ENCODE peak calls at places on chromosomes 12 and 14, in four cellular contexts. S, W, Z and F are unnamed samples.
A peak's percentile ranks its signal among the peaks of the same experiment; 100 is the strongest.

GRCh38 chr12:39375206-39375808 is 67.6 kb downstream of the KIF21A start:
- DNase-seq in S (no peak), Z (no peak), W (no peak), F (no peak)

GRCh38 chr12:5665615-5666014 is 233.7 kb downstream of the NTF3 start:
- DNase-seq in Z (no peak), S (no peak), W (no peak), F (no peak)

GRCh38 chr12:121214171-121214777 is 4.3 kb downstream of the P2RX4 start:
- DNase-seq in S (no peak), Z (no peak), W (no peak), F (no peak)

GRCh38 chr14:51167587-51168219 is 72.3 kb upstream of the TMX1 start:
- DNase-seq in Z (no peak), S (no peak), W (no peak), F (no peak)

GRCh38 chr14:52333108-52333507 is 19.0 kb downstream of the PTGER2 start:
- DNase-seq in Z (no peak), S (no peak), W (no peak), F (no peak)

GRCh38 chr12:120175062-120175461 is 19.5 kb downstream of the GCN1 start:
- DNase-seq in W (no peak), S (no peak), Z (no peak), F (no peak)

GRCh38 chr12:10661338-10661737 is 12.5 kb downstream of the STYK1 start:
- DNase-seq in Z (no peak), S (no peak), W (no peak), F (no peak)

GRCh38 chr14:57865450-57866198 is at the start of gene SLC35F4:
- DNase-seq in S (no peak), Z (peak; percentile 46), W (no peak), F (peak; percentile 37)

GRCh38 chr12:6563448-6564050 is 4.5 kb downstream of the NOP2 start:
- DNase-seq in W (peak; percentile 58), Z (peak; percentile 47), S (no peak), F (no peak)

GRCh38 chr14:64238049-64238448 is 56.1 kb downstream of the ESR2 start:
- DNase-seq in W (no peak), S (no peak), Z (no peak), F (no peak)

GRCh38 chr12:47905313-47905730 is 528 bp upstream of the VDR start:
- DNase-seq in S (peak; percentile 46), W (peak; percentile 28), Z (peak; percentile 88), F (peak; percentile 61)

GRCh38 chr12:19575307-19576243 is 136.3 kb downstream of the AEBP2 start:
- DNase-seq in S (peak; percentile 53), Z (peak; percentile 46), W (no peak), F (no peak)

GRCh38 chr12:124371970-124372555 is 77.2 kb downstream of the RFLNA start:
- DNase-seq in Z (no peak), W (no peak), S (no peak), F (no peak)

GRCh38 chr12:80565276-80565675 is 121.2 kb downstream of the PTPRQ start:
- DNase-seq in W (no peak), Z (no peak), S (no peak), F (no peak)

GRCh38 chr12:32809846-32810245 is 54.1 kb upstream of the YARS2 start:
- DNase-seq in W (no peak), S (no peak), Z (no peak), F (no peak)

GRCh38 chr14:72104011-72104613 is 171.9 kb downstream of the RGS6 start:
- DNase-seq in Z (peak; percentile 17), S (no peak), W (no peak), F (peak; percentile 42)

GRCh38 chr12:132404956-132405741 is 75.8 kb upstream of the GALNT9 start:
- DNase-seq in W (no peak), Z (no peak), S (peak; percentile 11), F (no peak)

GRCh38 chr12:42823679-42824078 is 234.1 kb upstream of the PRICKLE1 start:
- DNase-seq in S (no peak), W (no peak), Z (no peak), F (no peak)

GRCh38 chr12:101666017-101666728 is 31.3 kb upstream of the CHPT1 start:
- DNase-seq in W (no peak), S (no peak), Z (no peak), F (no peak)

GRCh38 chr14:54782803-54783659 is 119.6 kb downstream of the GCH1 start:
- DNase-seq in Z (no peak), S (no peak), W (no peak), F (no peak)

GRCh38 chr12:118299791-118300460 is 72.8 kb downstream of the TAOK3 start:
- DNase-seq in Z (no peak), S (no peak), W (no peak), F (no peak)

GRCh38 chr12:72274926-72275325 is 2.8 kb downstream of the TRHDE start:
- DNase-seq in W (no peak), S (no peak), Z (peak; percentile 24), F (no peak)

GRCh38 chr14:105187116-105187515 is 6.0 kb upstream of the NUDT14 start:
- DNase-seq in Z (no peak), W (no peak), S (no peak), F (no peak)

GRCh38 chr12:109452489-109452888 is 24.6 kb downstream of the KCTD10 start:
- DNase-seq in W (no peak), Z (no peak), S (no peak), F (no peak)

GRCh38 chr12:42483534-42483857 is 106.0 kb downstream of the PRICKLE1 start:
- DNase-seq in W (peak; percentile 25), Z (no peak), S (peak; percentile 42), F (no peak)

GRCh38 chr12:65152012-65152411 is 17.4 kb upstream of the LEMD3 start:
- DNase-seq in S (no peak), W (no peak), Z (no peak), F (no peak)

GRCh38 chr12:77751939-77752338 is 78.8 kb upstream of the NAV3 start:
- DNase-seq in S (no peak), Z (no peak), W (no peak), F (no peak)

GRCh38 chr12:104623920-104624319 is 167.2 kb downstream of the CHST11 start:
- DNase-seq in W (no peak), S (no peak), Z (no peak), F (no peak)

GRCh38 chr14:53668861-53669260 is 287.8 kb downstream of the BMP4 start:
- DNase-seq in S (no peak), Z (no peak), W (no peak), F (no peak)

DNA sequence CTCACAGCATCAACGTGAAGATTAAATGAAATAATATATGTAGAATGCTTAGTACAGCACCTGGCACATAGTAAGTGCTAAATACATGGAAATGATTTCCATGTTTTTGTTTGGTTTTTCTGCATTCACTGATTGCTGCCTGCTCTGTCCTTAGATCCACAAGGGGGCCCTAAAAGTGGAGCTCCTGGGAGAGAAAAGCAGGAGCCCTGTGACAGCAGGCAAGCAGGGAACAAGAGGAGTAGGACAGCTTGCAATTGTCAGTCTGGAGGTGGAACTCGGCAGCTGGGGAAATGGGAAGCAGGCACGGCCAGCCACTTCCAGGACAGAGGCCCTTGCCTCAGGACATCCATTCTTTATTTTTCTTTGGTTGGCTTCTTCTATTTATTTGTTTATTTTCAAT is 292.9 kb downstream of the BMP4 start:
- DNase-seq in W (no peak), S (peak; percentile 29), Z (no peak), F (no peak)
- TF ChIP-seq CTCF in W (no peak), S (peak; percentile 52), Z (no peak), F (no peak)

DNA sequence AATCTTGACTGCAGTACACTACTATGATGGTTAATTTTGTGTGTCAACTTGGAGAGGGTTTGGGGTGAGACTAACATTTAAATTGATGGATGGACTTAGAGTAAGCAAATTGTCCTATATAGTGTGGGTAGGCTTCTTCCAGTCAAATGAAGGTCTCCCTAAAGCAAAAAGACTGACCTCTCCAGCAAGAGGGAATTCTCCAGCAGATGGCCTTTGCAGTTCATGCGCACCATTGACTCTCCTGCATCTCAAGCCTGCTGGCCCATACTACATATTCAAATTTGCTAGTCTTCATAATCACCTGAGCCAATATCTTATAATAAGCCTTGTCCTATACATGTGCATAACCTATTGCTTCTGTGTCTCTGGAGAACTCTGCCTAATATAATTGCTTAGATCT is 260.2 kb downstream of the RERGL start:
- DNase-seq in S (no peak), W (no peak), Z (no peak), F (no peak)
- TF ChIP-seq CTCF in S (no peak), W (no peak), Z (no peak), F (no peak)

DNA sequence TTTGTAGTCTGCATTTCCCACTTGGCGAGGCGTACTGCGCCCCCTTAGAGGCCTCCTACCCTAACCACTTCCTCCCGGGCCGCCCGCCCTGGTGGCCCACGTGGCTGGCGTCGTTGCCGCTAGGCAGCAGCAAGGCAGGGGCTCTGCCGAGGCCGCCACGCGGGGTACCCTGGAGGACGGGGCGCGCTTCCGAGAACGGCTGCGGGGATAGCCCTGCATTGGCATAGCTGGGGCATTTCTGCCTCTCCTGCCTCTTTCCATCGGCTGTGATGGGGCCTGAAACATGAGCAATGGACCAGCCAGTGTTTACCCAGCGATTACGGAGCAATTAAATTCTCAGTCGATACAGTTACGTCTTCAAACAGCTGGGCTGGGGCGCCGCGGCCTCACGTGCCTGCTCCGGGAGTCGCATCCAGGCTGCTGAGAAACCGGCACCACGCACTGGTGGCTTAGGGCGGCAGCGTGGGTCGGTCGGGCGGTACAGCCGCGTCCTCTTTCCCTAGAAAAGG is 38.1 kb downstream of the IQSEC3 start:
- DNase-seq in S (no peak), W (no peak), Z (no peak), F (no peak)
- TF ChIP-seq CTCF in S (no peak), W (no peak), Z (no peak), F (no peak)

GRCh38 chr12:16417058-16417457 is 69.6 kb downstream of the MGST1 start:
- DNase-seq in W (no peak), Z (no peak), S (no peak), F (no peak)
- TF ChIP-seq CTCF in W (no peak), Z (no peak), S (no peak), F (no peak)

GRCh38 chr14:68463299-68463698 is 329.6 kb downstream of the ZFP36L1 start:
- DNase-seq in S (no peak), Z (no peak), W (no peak), F (no peak)

GRCh38 chr14:68464716-68465115 is 328.2 kb downstream of the ZFP36L1 start:
- DNase-seq in Z (no peak), W (no peak), S (no peak), F (no peak)

GRCh38 chr14:68463705-68464104 is 329.2 kb downstream of the ZFP36L1 start:
- DNase-seq in W (no peak), S (no peak), Z (no peak), F (no peak)

GRCh38 chr14:68461086-68461485 is 331.8 kb downstream of the ZFP36L1 start:
- DNase-seq in S (no peak), Z (no peak), W (no peak), F (no peak)

DNA sequence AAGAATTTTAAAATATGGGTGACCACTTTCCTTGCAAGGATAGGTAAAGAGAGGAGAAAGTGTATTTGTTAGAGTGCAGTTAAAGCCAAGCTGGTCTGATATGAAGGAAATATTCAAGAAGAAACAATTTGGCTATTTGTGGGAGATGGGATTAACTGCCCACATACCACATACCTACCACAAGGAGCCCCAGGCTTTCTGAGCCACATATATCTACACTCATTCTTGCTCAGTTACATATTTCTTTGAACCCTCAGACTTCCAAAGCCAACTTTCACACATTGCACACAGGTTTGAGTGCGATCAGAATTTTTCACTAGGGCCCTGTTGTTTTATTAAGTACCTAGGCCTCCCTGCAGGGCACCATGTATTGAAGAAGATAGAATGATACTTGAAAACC is 330.2 kb downstream of the ZFP36L1 start:
- DNase-seq in Z (no peak), S (no peak), W (no peak), F (no peak)
- TF ChIP-seq CTCF in Z (no peak), S (no peak), W (no peak), F (peak; percentile 29)

GRCh38 chr12:128643106-128643651 is 180.6 kb downstream of the SLC15A4 start:
- DNase-seq in S (no peak), W (no peak), Z (no peak), F (no peak)

GRCh38 chr12:128639089-128639488 is 184.7 kb downstream of the SLC15A4 start:
- DNase-seq in S (no peak), Z (no peak), W (no peak), F (no peak)

GRCh38 chr12:128644664-128645296 is 179.0 kb downstream of the SLC15A4 start:
- DNase-seq in W (no peak), Z (peak; percentile 41), S (no peak), F (peak; percentile 56)
- TF ChIP-seq CTCF in W (no peak), Z (peak; percentile 55), S (peak; percentile 63), F (peak; percentile 77)